ENCODE peak calls at places on chromosome 10, in seven cellular contexts. W is upper lobe of right lung, Q is sigmoid colon, N is cardiac muscle cell, E is PC-9, R is GM12865, L is pancreas. G is an unnamed sample.
A peak's percentile ranks its signal among the peaks of the same experiment; 100 is the strongest.

GRCh38 chr10:84543077-84543476 is 214.7 kb downstream of the CCSER2 start:
- DNase-seq in E (no peak), Q (no peak), W (no peak), R (no peak), N (no peak), L (no peak), G (no peak)

GRCh38 chr10:85043207-85043606 is 714.8 kb downstream of the CCSER2 start:
- DNase-seq in E (no peak), N (no peak), Q (no peak), R (no peak), W (no peak), L (no peak), G (no peak)

GRCh38 chr10:102367441-102367840 is 28.1 kb upstream of the NFKB2 start:
- DNase-seq in E (no peak), W (no peak), L (no peak), R (no peak), Q (no peak), N (no peak), G (no peak)

GRCh38 chr10:79410315-79411094 is 34.9 kb downstream of the ZCCHC24 start:
- DNase-seq in W (no peak), E (no peak), L (no peak), R (no peak), N (no peak), Q (peak; percentile 78), G (no peak)

GRCh38 chr10:110868981-110869380 is 2.7 kb upstream of the PDCD4 start:
- DNase-seq in L (no peak), E (no peak), N (no peak), W (no peak), Q (no peak), R (peak; percentile 90), G (no peak)

GRCh38 chr10:108358912-108359311 is 1194.4 kb upstream of the SORCS1 start:
- DNase-seq in E (no peak), Q (no peak), N (no peak), R (peak; percentile 61), W (no peak), L (no peak), G (no peak)

GRCh38 chr10:119817991-119818888 is 54.4 kb downstream of the MCMBP start:
- DNase-seq in L (peak; percentile 29), R (no peak), Q (peak; percentile 89), N (peak; percentile 86), W (peak; percentile 74), E (no peak), G (peak; percentile 87)

GRCh38 chr10:77970869-77971803 is 44.6 kb upstream of the DLG5 start:
- DNase-seq in R (no peak), N (peak; percentile 88), E (peak; percentile 38), Q (peak; percentile 97), W (no peak), L (peak; percentile 48), G (peak; percentile 87)

GRCh38 chr10:75293456-75293840 is 57.7 kb upstream of the COMTD1 start:
- DNase-seq in R (no peak), E (no peak), W (no peak), L (peak; percentile 16), Q (no peak), N (no peak), G (no peak)

GRCh38 chr10:71453186-71453585 is 56.5 kb downstream of the CDH23 start:
- DNase-seq in R (no peak), W (no peak), E (no peak), L (no peak), N (no peak), Q (no peak), G (no peak)

GRCh38 chr10:69101451-69102095 is 13.7 kb downstream of the SRGN start:
- DNase-seq in Q (no peak), R (no peak), E (no peak), L (no peak), N (no peak), W (peak; percentile 64), G (no peak)

GRCh38 chr10:79298403-79299244 is 48.6 kb upstream of the PPIF start:
- DNase-seq in Q (peak; percentile 86), R (no peak), E (peak; percentile 85), N (no peak), W (no peak), L (no peak), G (no peak)

GRCh38 chr10:44316187-44316921 is 68.5 kb downstream of the CXCL12 start:
- DNase-seq in L (peak; percentile 49), E (no peak), Q (no peak), N (no peak), R (peak; percentile 66), W (no peak), G (peak; percentile 67)

GRCh38 chr10:6017781-6018354 is 40.5 kb upstream of the IL15RA start:
- DNase-seq in N (no peak), L (no peak), Q (no peak), R (no peak), W (no peak), E (no peak), G (no peak)

GRCh38 chr10:34960983-34961382 is 129.2 kb downstream of the CUL2 start:
- DNase-seq in E (no peak), R (no peak), Q (no peak), N (peak; percentile 33), W (no peak), L (no peak), G (no peak)

GRCh38 chr10:75400769-75401568 is 595 bp downstream of the ZNF503 start:
- DNase-seq in E (no peak), R (peak; percentile 40), L (peak; percentile 65), N (peak; percentile 67), W (peak; percentile 83), Q (peak; percentile 83), G (peak; percentile 65)

GRCh38 chr10:124619195-124619594 is 125.0 kb downstream of the FAM53B start:
- DNase-seq in Q (no peak), W (no peak), R (peak; percentile 53), E (peak; percentile 32), L (no peak), N (no peak), G (no peak)

GRCh38 chr10:129581836-129582235 is 114.8 kb downstream of the MGMT start:
- DNase-seq in Q (no peak), R (no peak), W (no peak), N (no peak), E (no peak), L (no peak), G (no peak)

GRCh38 chr10:68327889-68328786 is 3.7 kb upstream of the HNRNPH3 start:
- DNase-seq in N (no peak), L (no peak), Q (no peak), W (no peak), E (peak; percentile 10), R (no peak), G (no peak)

GRCh38 chr10:117677239-117677638 is 134.7 kb downstream of the EMX2 start:
- DNase-seq in R (no peak), Q (no peak), E (no peak), N (no peak), L (no peak), W (no peak), G (no peak)

GRCh38 chr10:123359539-123359938 is 205.3 kb downstream of the BUB3 start:
- DNase-seq in E (no peak), W (no peak), L (no peak), Q (no peak), N (no peak), R (peak; percentile 68), G (no peak)

GRCh38 chr10:73627300-73627699 is 14.0 kb downstream of the MYOZ1 start:
- DNase-seq in L (no peak), W (no peak), N (no peak), E (no peak), R (no peak), Q (peak; percentile 4), G (no peak)
- H3K4me3 ChIP-seq in L (no peak overlapping the region), W (no peak overlapping the region), N (no peak overlapping the region), E (peak overlapping the region; percentile 80), R (no peak overlapping the region), Q (no peak overlapping the region), G (no peak overlapping the region)

GRCh38 chr10:19713800-19714525 is 102.3 kb upstream of the PLXDC2 start:
- DNase-seq in L (no peak), R (no peak), Q (no peak), N (peak; percentile 2), E (no peak), W (no peak), G (no peak)
- TF ChIP-seq CTCF in L (no peak), R (no peak), Q (no peak), N (peak; percentile 40), E (no peak), W (no peak), G (no peak)

DNA sequence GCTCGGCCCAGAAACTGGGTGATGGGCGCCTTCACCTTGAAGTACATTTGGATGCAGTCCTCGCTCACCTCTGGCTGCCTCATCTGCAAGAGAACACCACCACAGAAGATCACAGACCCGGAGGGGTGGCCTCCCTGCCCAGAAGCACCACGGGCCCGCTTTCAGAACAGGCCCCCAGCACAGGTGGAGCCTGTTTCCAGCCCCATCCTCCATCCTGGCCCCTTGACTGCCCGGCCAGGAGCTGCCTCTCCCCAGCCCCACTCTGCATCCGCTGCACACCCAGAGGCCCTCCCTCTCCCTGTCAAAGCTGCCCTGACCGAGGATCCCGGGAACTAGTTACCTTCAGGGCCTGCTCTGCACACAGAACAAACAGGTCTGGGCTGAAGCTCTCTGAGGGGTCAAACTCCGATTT is 724 bp downstream of the CFAP46 start:
- DNase-seq in L (no peak), E (no peak), N (no peak), W (peak; percentile 59), R (no peak), Q (no peak), G (no peak)
- H3K4me3 ChIP-seq in L (peak overlapping the region; percentile 71), E (no peak overlapping the region), N (peak overlapping the region; percentile 66), W (no peak overlapping the region), R (no peak overlapping the region), Q (peak overlapping the region; percentile 57), G (peak overlapping the region; percentile 59)

GRCh38 chr10:15265558-15265957 is 97.1 kb upstream of the NMT2 start:
- DNase-seq in Q (no peak), W (no peak), E (no peak), N (no peak), L (no peak), R (no peak), G (no peak)

GRCh38 chr10:15265076-15265475 is 96.6 kb upstream of the NMT2 start:
- DNase-seq in E (no peak), W (no peak), N (no peak), Q (no peak), L (no peak), R (peak; percentile 16), G (no peak)

GRCh38 chr10:15263657-15264323 is 95.3 kb upstream of the NMT2 start:
- DNase-seq in Q (no peak), R (no peak), N (no peak), W (no peak), L (no peak), E (no peak), G (no peak)

GRCh38 chr10:15259136-15259535 is 90.6 kb upstream of the NMT2 start:
- DNase-seq in Q (no peak), W (no peak), E (no peak), N (no peak), R (no peak), L (no peak), G (no peak)

DNA sequence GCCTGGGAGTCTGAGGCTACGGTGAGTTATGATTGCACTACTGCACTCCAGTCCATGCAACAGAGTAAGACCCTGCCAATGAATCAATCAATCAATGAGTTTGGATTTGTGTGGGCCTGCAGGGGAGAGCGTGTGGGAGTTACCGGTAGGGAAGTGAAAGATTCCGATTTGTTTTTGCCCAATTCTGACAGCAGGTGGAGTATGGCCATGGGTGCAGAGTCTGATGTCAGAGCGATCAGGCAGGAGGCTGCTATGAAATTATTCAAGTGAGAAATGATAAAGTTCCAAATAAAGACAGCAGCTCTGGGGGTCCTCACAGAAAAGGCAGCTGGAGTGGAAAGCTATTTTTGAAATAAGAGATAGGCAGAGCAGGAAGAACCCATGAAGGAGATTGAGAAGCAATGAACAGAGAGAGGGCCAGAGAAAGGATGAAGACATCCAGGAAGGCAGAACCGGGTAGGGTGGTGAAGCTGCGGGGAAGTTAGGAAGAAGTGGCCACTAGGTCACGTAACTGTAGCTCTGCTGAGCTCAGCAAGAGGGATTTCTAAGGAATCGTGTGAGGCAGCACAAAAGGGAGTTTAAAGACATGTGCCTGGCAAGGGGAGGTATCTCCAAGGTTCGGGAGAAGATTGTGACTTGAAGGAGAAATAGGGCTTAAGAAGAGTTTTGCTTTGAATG is 93.7 kb upstream of the NMT2 start:
- DNase-seq in L (no peak), N (no peak), R (peak; percentile 52), E (no peak), Q (peak; percentile 60), W (no peak), G (peak; percentile 30)
- TF ChIP-seq CTCF in L (no peak), N (peak; percentile 40), R (peak; percentile 38), E (no peak), Q (peak; percentile 25), W (peak; percentile 33), G (peak; percentile 44)

G was measured in testis.